ENCODE peak calls at places on chromosomes 5 and 9, in seven cellular contexts. S is A549, I is WTC11, W is K562, E is IMR-90, H is GM12878, J is SK-N-SH. P is an unnamed sample.

GRCh38 chr9:100352727-100353505 is at the start of gene TEX10:
- DNase-seq in H (peak; percentile 57), W (peak; percentile 98), E (peak; percentile 81), J (peak; percentile 99), S (peak; percentile 86), I (peak; percentile 93), P (peak; percentile 75)

GRCh38 chr5:177509991-177510566 is 453 bp upstream of the DOK3 start:
- DNase-seq in E (no peak), H (no peak), I (no peak), S (no peak), W (no peak), J (no peak), P (no peak)

GRCh38 chr9:136310273-136311030 is 6.6 kb upstream of the CCDC187 start:
- DNase-seq in J (no peak), H (no peak), S (no peak), E (no peak), W (no peak), I (no peak), P (no peak)

GRCh38 chr5:17070646-17071045 is 134.6 kb upstream of the MYO10 start:
- DNase-seq in J (no peak), S (no peak), H (no peak), I (no peak), E (no peak), W (no peak), P (no peak)

GRCh38 chr9:9996259-9996658 is 616.5 kb downstream of the PTPRD start:
- DNase-seq in J (no peak), E (no peak), I (no peak), H (no peak), S (no peak), W (no peak), P (no peak)

GRCh38 chr9:110081395-110081794 is 126.6 kb downstream of the C9orf152 start:
- DNase-seq in H (no peak), J (no peak), S (no peak), W (no peak), E (peak; percentile 68), I (no peak), P (no peak)

GRCh38 chr5:27473300-27474053 is 435.1 kb upstream of the CDH9 start:
- DNase-seq in E (no peak), S (peak; percentile 9), H (no peak), J (no peak), I (no peak), W (peak; percentile 10), P (peak; percentile 21)

GRCh38 chr9:69172895-69173294 is 1.2 kb upstream of the TJP2 start:
- DNase-seq in H (no peak), W (no peak), I (no peak), S (no peak), E (no peak), J (no peak), P (no peak)

GRCh38 chr9:76086521-76086920 is 196.0 kb downstream of the PCSK5 start:
- DNase-seq in W (no peak), S (no peak), E (peak; percentile 26), I (no peak), H (no peak), J (no peak), P (no peak)

GRCh38 chr5:69105996-69106906 is 12.4 kb downstream of the SLC30A5 start:
- DNase-seq in H (no peak), J (peak; percentile 16), I (no peak), S (no peak), E (no peak), W (peak; percentile 22), P (no peak)

GRCh38 chr5:79613571-79613970 is 1.3 kb downstream of the TENT2 start:
- DNase-seq in H (no peak), W (no peak), S (no peak), E (no peak), J (no peak), I (no peak), P (no peak)

GRCh38 chr9:78006734-78007133 is 24.9 kb downstream of the GNAQ start:
- DNase-seq in H (no peak), E (no peak), S (no peak), W (no peak), I (no peak), J (no peak), P (no peak)

GRCh38 chr5:148776780-148777179 is 49.6 kb upstream of the ADRB2 start:
- DNase-seq in H (no peak), E (peak; percentile 84), W (no peak), I (no peak), S (peak; percentile 41), J (no peak), P (no peak)

GRCh38 chr5:98201006-98201620 is 572.4 kb upstream of the RGMB start:
- DNase-seq in S (no peak), E (peak; percentile 31), I (peak; percentile 17), J (no peak), H (no peak), W (no peak), P (no peak)

GRCh38 chr9:8728910-8729309 is 929.3 kb upstream of the DMAC1 start:
- DNase-seq in E (no peak), W (no peak), S (no peak), H (no peak), I (no peak), J (no peak), P (no peak)

DNA sequence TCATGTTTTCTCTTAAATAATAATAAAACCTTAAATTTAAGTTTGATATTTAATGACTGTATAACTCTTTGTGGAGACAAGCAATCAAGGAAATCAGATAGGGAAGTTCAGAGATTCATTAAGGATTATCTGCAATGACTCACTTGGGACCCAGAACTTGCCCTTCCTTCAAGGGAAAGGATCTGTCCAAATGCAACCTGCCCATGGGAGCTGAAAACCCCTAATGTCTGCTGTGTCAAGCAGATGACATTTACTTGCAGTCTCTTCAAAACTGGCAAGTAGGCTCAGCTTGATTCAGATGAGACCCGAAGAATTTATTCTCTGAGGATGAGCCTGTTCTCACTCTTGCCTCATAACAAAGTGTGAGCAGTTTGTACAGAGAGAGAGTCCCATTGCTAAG is 1577.6 kb downstream of the EFNA5 start:
- DNase-seq in H (no peak), W (no peak), I (no peak), S (no peak), J (no peak), E (no peak), P (no peak)
- TF ChIP-seq USF2 in H (no peak), W (no peak), I (no peak), S (no peak), J (no peak), E (no peak), P (no peak)

DNA sequence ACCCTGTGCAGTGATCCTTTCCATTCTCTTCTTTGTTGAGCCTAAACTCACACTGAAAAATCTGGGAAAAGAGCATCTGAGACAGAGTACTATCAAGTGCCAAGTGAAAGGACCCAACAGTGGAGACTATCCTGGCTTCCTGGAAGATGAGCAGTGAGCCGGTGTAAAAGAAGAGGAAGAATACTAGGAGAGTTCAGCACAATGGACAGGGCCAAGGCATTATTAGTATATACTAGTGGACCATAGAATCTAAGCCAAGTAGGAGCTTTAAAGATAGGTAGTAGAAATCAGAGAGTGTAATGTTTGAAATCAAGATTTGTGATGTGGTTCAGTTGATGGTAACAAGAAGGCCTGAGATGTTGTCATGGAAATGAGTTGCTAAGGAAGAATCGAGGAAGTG is 140.8 kb downstream of the CAMK4 start:
- DNase-seq in E (peak; percentile 17), J (no peak), I (no peak), S (no peak), H (no peak), W (no peak), P (no peak)
- TF ChIP-seq USF2 in E (no peak), J (no peak), I (no peak), S (no peak), H (no peak), W (no peak), P (no peak)

DNA sequence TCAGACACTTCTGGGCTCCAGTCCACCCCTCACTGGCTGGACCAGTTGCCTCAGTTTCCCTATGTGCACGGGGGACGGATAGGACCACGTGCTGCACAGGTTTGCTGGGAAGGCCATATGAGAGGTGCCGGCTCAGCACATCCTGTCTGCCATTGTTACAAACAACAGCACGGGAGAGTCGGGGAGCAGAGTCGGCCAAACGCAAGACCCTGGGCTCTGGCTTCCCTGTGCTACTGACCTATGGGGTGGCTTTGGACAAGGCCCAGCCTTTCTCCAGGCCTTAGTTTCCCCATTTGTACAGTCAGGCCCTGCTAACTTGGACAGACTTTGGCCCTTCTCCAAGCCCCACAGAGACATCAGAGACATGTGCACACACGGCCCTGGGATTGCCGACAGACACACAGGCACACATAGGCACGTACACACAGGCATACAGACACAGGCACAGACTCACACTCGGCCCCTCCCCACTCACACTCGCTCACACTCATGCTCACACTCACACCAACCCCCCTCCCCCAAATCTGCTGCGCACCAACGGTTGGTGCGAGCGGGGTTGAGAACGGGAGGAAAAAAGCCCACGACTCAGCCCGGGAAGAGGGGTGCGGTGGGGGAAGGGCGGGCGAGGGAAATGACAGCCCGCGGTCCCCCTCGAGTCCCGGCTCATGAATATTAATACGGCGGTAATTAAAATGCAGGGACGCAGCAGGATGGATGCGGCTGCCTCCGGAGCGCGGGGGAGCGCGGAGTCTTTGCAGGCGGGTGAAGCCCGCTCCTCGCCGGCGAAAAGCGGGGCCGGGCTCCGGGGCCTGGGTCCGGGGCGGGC is 133.0 kb downstream of the C9orf50 start:
- DNase-seq in I (peak; percentile 57), E (peak; percentile 65), W (peak; percentile 76), S (no peak), H (no peak), J (no peak), P (no peak)
- TF ChIP-seq USF2 in I (no peak), E (peak; percentile 2), W (no peak), S (no peak), H (no peak), J (no peak), P (no peak)

DNA sequence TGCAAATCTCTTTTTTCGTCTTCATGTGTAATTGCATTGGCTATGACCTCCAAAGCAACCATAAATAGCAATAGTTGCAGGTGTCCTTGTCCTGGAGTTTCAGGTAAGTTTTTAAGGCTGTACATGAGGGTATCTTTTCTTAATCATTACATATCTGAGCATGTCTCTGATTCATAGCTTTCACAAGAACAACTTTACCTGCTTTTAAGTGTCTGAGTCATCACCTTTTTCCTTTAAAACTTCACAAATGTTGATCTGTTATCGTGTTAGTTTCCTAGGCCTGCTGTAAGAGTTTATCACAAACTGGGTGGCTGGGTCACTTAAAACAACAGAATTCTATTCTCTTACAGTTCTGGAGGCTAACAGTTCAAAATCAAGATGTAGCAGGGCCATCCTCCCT is 13.8 kb downstream of the GARNL3 start:
- DNase-seq in H (no peak), E (no peak), S (no peak), W (no peak), J (no peak), I (no peak), P (no peak)
- TF ChIP-seq USF2 in H (no peak), E (no peak), S (no peak), W (no peak), J (no peak), I (no peak), P (no peak)

GRCh38 chr9:135029434-135029833 is 58.0 kb upstream of the OLFM1 start:
- DNase-seq in E (no peak), H (no peak), I (no peak), S (no peak), J (no peak), W (no peak), P (no peak)

GRCh38 chr9:135032041-135032835 is 55.2 kb upstream of the OLFM1 start:
- DNase-seq in J (no peak), H (no peak), E (no peak), S (no peak), I (no peak), W (no peak), P (no peak)

GRCh38 chr9:135029871-135030710 is 57.4 kb upstream of the OLFM1 start:
- DNase-seq in S (no peak), J (no peak), I (no peak), W (no peak), H (no peak), E (no peak), P (no peak)

GRCh38 chr9:135028956-135029355 is 58.5 kb upstream of the OLFM1 start:
- DNase-seq in S (no peak), E (no peak), H (no peak), I (no peak), J (no peak), W (no peak), P (no peak)

GRCh38 chr9:135030711-135031245 is 56.7 kb upstream of the OLFM1 start:
- DNase-seq in S (no peak), W (no peak), H (no peak), E (no peak), I (no peak), J (no peak), P (no peak)
- TF ChIP-seq USF2 in S (no peak), W (no peak), H (no peak), E (no peak), I (no peak), J (no peak), P (no peak)

P was measured in HepG2.